ENCODE peak calls at places on chromosomes 3 and 15, in five cellular contexts. P is nephron progenitor cell; X is stimulated activated CD8-positive, alpha-beta memory T cell treated with anti-CD3 and anti-CD28 coated beads, Interleukin-7, amount 100 ng/mL, for 1 hour; G is left cardiac atrium; Z is NCI-H1436. I is an unnamed sample.

GRCh38 chr3:2303567-2303966 is 204.9 kb downstream of the CNTN4 start:
- DNase-seq in X (no peak), Z (no peak), P (peak), G (no peak), I (no peak)

GRCh38 chr3:197354195-197355059 is 56.0 kb upstream of the DLG1 start:
- DNase-seq in X (no peak), G (peak), P (peak), Z (no peak), I (no peak)

GRCh38 chr15:68412218-68412617 is 19.7 kb downstream of the ITGA11 start:
- DNase-seq in P (no peak), Z (no peak), X (no peak), G (no peak), I (no peak)

GRCh38 chr3:30639937-30640336 is 33.5 kb downstream of the TGFBR2 start:
- DNase-seq in X (no peak), P (no peak), Z (no peak), G (no peak), I (no peak)

GRCh38 chr3:115518100-115518852 is 105.0 kb upstream of the GAP43 start:
- DNase-seq in Z (peak), P (peak), G (peak), X (no peak), I (no peak)

GRCh38 chr3:129553771-129554170 is 10.8 kb downstream of the H1-8 start:
- DNase-seq in P (no peak), X (no peak), G (no peak), Z (no peak), I (no peak)

GRCh38 chr15:59918994-59919951 is 84.8 kb upstream of the FOXB1 start:
- DNase-seq in P (no peak), X (no peak), G (no peak), Z (no peak), I (no peak)

GRCh38 chr3:27200721-27201434 is 168.3 kb downstream of the NEK10 start:
- DNase-seq in G (no peak), P (no peak), X (no peak), Z (no peak), I (no peak)

GRCh38 chr15:92687183-92687582 is 31.6 kb upstream of the FAM174B start:
- DNase-seq in G (no peak), X (no peak), Z (no peak), P (no peak), I (no peak)

GRCh38 chr3:49255112-49255511 is 21.9 kb downstream of the C3orf62 start:
- DNase-seq in G (no peak), X (no peak), P (no peak), Z (no peak), I (no peak)

GRCh38 chr15:96887730-96888129 is 557.2 kb downstream of the NR2F2 start:
- DNase-seq in G (no peak), Z (no peak), P (no peak), X (no peak), I (no peak)

GRCh38 chr3:128922804-128923459 is 43.5 kb downstream of the ACAD9 start:
- DNase-seq in Z (no peak), X (no peak), G (no peak), P (no peak), I (peak)

GRCh38 chr3:178849220-178849910 is 222.2 kb downstream of the ZMAT3 start:
- DNase-seq in X (no peak), Z (no peak), G (no peak), P (no peak), I (no peak)

GRCh38 chr3:98695816-98696215 is 67.3 kb upstream of the ST3GAL6 start:
- DNase-seq in P (no peak), X (no peak), Z (no peak), G (no peak), I (no peak)

GRCh38 chr15:69860921-69861320 is 236.8 kb downstream of the TLE3 start:
- DNase-seq in X (no peak), G (no peak), P (no peak), Z (no peak), I (no peak)

GRCh38 chr3:119527731-119528130 is 29.4 kb downstream of the TIMMDC1 start:
- DNase-seq in G (no peak), Z (no peak), P (no peak), X (no peak), I (no peak)

GRCh38 chr3:64686446-64686908 is 1.3 kb downstream of the ADAMTS9 start:
- DNase-seq in G (no peak), Z (no peak), X (no peak), P (peak), I (no peak)

GRCh38 chr3:27791956-27792355 is 69.8 kb upstream of the EOMES start:
- DNase-seq in Z (no peak), G (no peak), X (no peak), P (no peak), I (no peak)

GRCh38 chr15:72785452-72786243 is 2.1 kb upstream of the ADPGK start:
- DNase-seq in G (no peak), X (no peak), Z (no peak), P (no peak), I (peak)

GRCh38 chr3:123749716-123750115 is 134.4 kb downstream of the MYLK start:
- DNase-seq in P (no peak), Z (no peak), X (no peak), G (no peak), I (no peak)

GRCh38 chr3:48456466-48456865 is 9.9 kb downstream of the ATRIP start:
- DNase-seq in P (no peak), Z (no peak), X (no peak), G (no peak), I (no peak)

GRCh38 chr15:25055356-25056068 is 100.7 kb downstream of the SNRPN start:
- DNase-seq in P (no peak), X (no peak), Z (no peak), G (no peak), I (no peak)

GRCh38 chr3:73107215-73107614 is 45.8 kb downstream of the EBLN2 start:
- DNase-seq in G (no peak), P (no peak), X (no peak), Z (no peak), I (no peak)

GRCh38 chr15:100671858-100672543 is 69.6 kb downstream of the ASB7 start:
- DNase-seq in Z (no peak), P (peak), X (no peak), G (no peak), I (no peak)

GRCh38 chr15:85690546-85691226 is 104.0 kb downstream of the KLHL25 start:
- DNase-seq in G (no peak), X (no peak), Z (no peak), P (no peak), I (no peak)

GRCh38 chr15:28892789-28893610 is 7.2 kb downstream of the APBA2 start:
- DNase-seq in G (no peak), P (no peak), X (no peak), Z (no peak), I (no peak)

GRCh38 chr15:55768670-55769185 is 25.8 kb upstream of the PRTG start:
- DNase-seq in Z (no peak), P (no peak), X (no peak), G (no peak), I (no peak)

GRCh38 chr3:20125912-20126311 is 60.1 kb downstream of the SGO1 start:
- DNase-seq in X (no peak), Z (no peak), G (no peak), P (no peak), I (no peak)

GRCh38 chr3:59127071-59127470 is 77.2 kb upstream of the CFAP20DC start:
- DNase-seq in G (no peak), X (no peak), Z (no peak), P (no peak), I (no peak)

GRCh38 chr3:31350307-31350706 is 182.4 kb upstream of the STT3B start:
- DNase-seq in P (no peak), X (no peak), Z (no peak), G (no peak), I (no peak)

GRCh38 chr3:106345353-106346027 is 476.7 kb upstream of the CBLB start:
- DNase-seq in X (no peak), P (no peak), G (no peak), Z (no peak), I (no peak)

GRCh38 chr15:36062357-36062756 is 516.4 kb upstream of the DPH6 start:
- DNase-seq in X (no peak), Z (no peak), G (no peak), P (no peak), I (no peak)

GRCh38 chr15:62141643-62142588 is 23.2 kb downstream of the C2CD4B start:
- DNase-seq in X (no peak), G (no peak), Z (no peak), P (no peak), I (no peak)

GRCh38 chr15:78804391-78804792 is 6.9 kb downstream of the ADAMTS7 start:
- DNase-seq in X (no peak), Z (no peak), G (peak), P (peak), I (no peak)

GRCh38 chr3:189724366-189724765 is 93.2 kb downstream of the TP63 start:
- DNase-seq in P (no peak), G (no peak), X (no peak), Z (peak), I (no peak)

GRCh38 chr3:46896386-46896785 is 18.9 kb downstream of the PTH1R start:
- DNase-seq in G (peak), X (no peak), P (no peak), Z (no peak), I (peak)

GRCh38 chr3:5002174-5002870 is 23.1 kb downstream of the BHLHE40 start:
- DNase-seq in Z (no peak), G (peak), X (peak), P (no peak), I (no peak)